ENCODE peak calls at places on chromosomes 4 and X, in eight cellular contexts. Q is body of pancreas, W is esophagus muscularis mucosa, R is coronary artery, I is thyroid gland, F is omental fat pad, V is AG09319, O is tibial nerve. Z is an unnamed sample.

GRCh38 chr4:30553721-30554120 is 166.4 kb upstream of the PCDH7 start:
- DNase-seq in Q (no peak), W (no peak), R (no peak), I (no peak), F (no peak), V (no peak), O (no peak), Z (no peak)

GRCh38 chr4:85084371-85085170 is 118.1 kb upstream of the WDFY3 start:
- DNase-seq in Q (peak; percentile 26), W (no peak), R (no peak), I (peak; percentile 6), F (no peak), V (peak; percentile 49), O (no peak), Z (peak; percentile 10)

GRCh38 chr4:79913581-79913980 is 159.4 kb downstream of the ANTXR2 start:
- DNase-seq in Q (no peak), W (no peak), R (no peak), I (no peak), F (no peak), V (no peak), O (no peak), Z (no peak)

GRCh38 chr4:76233967-76234678 is 17.4 kb upstream of the FAM47E start:
- DNase-seq in Q (no peak), W (no peak), R (no peak), I (peak; percentile 73), F (no peak), V (no peak), O (no peak), Z (no peak)

GRCh38 chr4:129950217-129950616 is 854.3 kb downstream of the C4orf33 start:
- DNase-seq in Q (no peak), W (no peak), R (no peak), I (no peak), F (no peak), V (no peak), O (no peak), Z (no peak)

GRCh38 chr4:118835896-118836762 is at the start of gene SEC24D:
- DNase-seq in Q (peak; percentile 89), W (peak; percentile 94), R (peak; percentile 91), I (peak; percentile 84), F (peak; percentile 53), V (peak; percentile 70), O (peak; percentile 71), Z (peak; percentile 96)

GRCh38 chrX:47446431-47446830 is 36.6 kb downstream of the ZNF41 start:
- DNase-seq in Q (no peak), W (no peak), R (no peak), I (no peak), F (no peak), V (no peak), O (no peak), Z (no peak)

GRCh38 chr4:7103599-7104365 is 35.9 kb upstream of the GRPEL1 start:
- DNase-seq in Q (peak; percentile 80), W (no peak), R (peak; percentile 91), I (peak; percentile 69), F (peak; percentile 50), V (no peak), O (peak; percentile 53), Z (peak; percentile 27)

GRCh38 chr4:123977623-123978022 is 581.0 kb downstream of the SPRY1 start:
- DNase-seq in Q (no peak), W (no peak), R (no peak), I (no peak), F (no peak), V (no peak), O (no peak), Z (no peak)

GRCh38 chrX:150753968-150754367 is 60.8 kb downstream of the MTMR1 start:
- DNase-seq in Q (no peak), W (no peak), R (no peak), I (no peak), F (no peak), V (no peak), O (no peak), Z (no peak)

GRCh38 chr4:100391913-100392312 is 125.9 kb downstream of the EMCN start:
- DNase-seq in Q (no peak), W (no peak), R (no peak), I (no peak), F (no peak), V (no peak), O (no peak), Z (no peak)

GRCh38 chr4:17544831-17545234 is 29.9 kb downstream of the CLRN2 start:
- DNase-seq in Q (no peak), W (no peak), R (no peak), I (no peak), F (no peak), V (no peak), O (no peak), Z (no peak)

GRCh38 chr4:48333587-48333986 is 7.7 kb upstream of the SLAIN2 start:
- DNase-seq in Q (no peak), W (no peak), R (no peak), I (no peak), F (no peak), V (no peak), O (no peak), Z (no peak)

GRCh38 chrX:116111934-116112595 is 58.5 kb upstream of the AGTR2 start:
- DNase-seq in Q (no peak), W (no peak), R (no peak), I (no peak), F (no peak), V (no peak), O (no peak), Z (no peak)

GRCh38 chrX:118356154-118356701 is 10.3 kb downstream of the WDR44 start:
- DNase-seq in Q (no peak), W (no peak), R (no peak), I (no peak), F (no peak), V (no peak), O (no peak), Z (no peak)

GRCh38 chr4:24763631-24764302 is 31.6 kb upstream of the SOD3 start:
- DNase-seq in Q (no peak), W (peak; percentile 80), R (no peak), I (peak; percentile 77), F (no peak), V (no peak), O (no peak), Z (no peak)

GRCh38 chrX:114619874-114620273 is 36.0 kb downstream of the HTR2C start:
- DNase-seq in Q (no peak), W (no peak), R (no peak), I (no peak), F (no peak), V (no peak), O (no peak), Z (peak; percentile 12)

GRCh38 chrX:115330498-115331138 is 41.1 kb downstream of the LUZP4 start:
- DNase-seq in Q (peak; percentile 23), W (no peak), R (no peak), I (peak; percentile 33), F (no peak), V (no peak), O (no peak), Z (peak; percentile 60)

GRCh38 chr4:75985116-75985515 is 5.6 kb downstream of the SDAD1 start:
- DNase-seq in Q (no peak), W (peak; percentile 68), R (no peak), I (no peak), F (no peak), V (peak; percentile 12), O (no peak), Z (no peak)

GRCh38 chrX:55336176-55336575 is 71.5 kb upstream of the PAGE3 start:
- DNase-seq in Q (no peak), W (no peak), R (no peak), I (no peak), F (no peak), V (no peak), O (no peak), Z (no peak)

GRCh38 chrX:130734713-130735112 is 168.3 kb downstream of the ENOX2 start:
- DNase-seq in Q (no peak), W (no peak), R (no peak), I (no peak), F (no peak), V (no peak), O (no peak), Z (no peak)

GRCh38 chrX:130741151-130741550 is 161.9 kb downstream of the ENOX2 start:
- DNase-seq in Q (no peak), W (no peak), R (no peak), I (no peak), F (no peak), V (no peak), O (no peak), Z (no peak)

GRCh38 chrX:130741584-130741983 is 161.4 kb downstream of the ENOX2 start:
- DNase-seq in Q (no peak), W (no peak), R (no peak), I (no peak), F (no peak), V (no peak), O (no peak), Z (no peak)

GRCh38 chrX:130738638-130739195 is 164.3 kb downstream of the ENOX2 start:
- DNase-seq in Q (no peak), W (no peak), R (no peak), I (no peak), F (no peak), V (no peak), O (no peak), Z (no peak)
- TF ChIP-seq CTCF in Q (no peak), W (no peak), R (no peak), I (no peak), F (no peak), V (no peak), O (no peak), Z (no peak)

DNA sequence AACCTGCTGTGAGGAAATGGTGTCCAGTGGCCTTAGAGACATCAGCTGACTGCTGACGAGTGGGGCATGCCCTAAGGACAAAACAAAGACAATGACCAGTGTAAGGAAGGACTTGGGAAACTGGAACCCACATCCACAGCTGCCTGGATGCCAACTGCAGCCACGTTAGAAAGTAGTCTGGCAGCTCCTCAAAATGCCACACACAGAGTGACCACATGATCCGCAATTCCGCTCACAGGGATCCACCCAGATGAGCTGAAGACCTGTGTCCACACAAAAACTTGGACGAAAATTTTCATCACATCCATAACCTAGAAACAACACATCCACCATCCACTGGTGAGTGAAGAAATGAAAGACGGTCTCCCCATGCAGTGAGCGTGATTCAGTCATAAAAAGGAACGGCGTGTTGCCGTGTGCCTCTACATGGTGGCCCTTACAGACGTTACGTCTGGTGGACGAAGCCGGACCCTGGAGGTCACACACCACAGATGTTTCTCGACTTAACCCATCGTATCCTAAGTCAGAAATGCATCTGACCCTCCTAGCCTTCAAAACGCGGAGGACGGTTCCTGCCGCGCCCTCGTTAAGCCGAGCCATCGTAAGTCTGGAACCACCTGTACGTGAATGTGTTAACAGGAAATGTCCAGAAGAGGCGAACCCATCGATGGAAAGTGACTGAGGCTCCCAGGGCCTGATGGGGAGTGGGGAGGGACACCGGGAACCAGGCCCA is 40.6 kb upstream of the MXD4 start:
- DNase-seq in Q (no peak), W (no peak), R (no peak), I (peak; percentile 23), F (no peak), V (no peak), O (no peak), Z (no peak)
- TF ChIP-seq CTCF in Q (no peak), W (no peak), R (no peak), I (no peak), F (no peak), V (no peak), O (no peak), Z (no peak)

GRCh38 chr4:189090174-189090814 is 850.4 kb upstream of the FRG1 start:
- DNase-seq in Q (no peak), W (no peak), R (no peak), I (peak; percentile 29), F (no peak), V (no peak), O (no peak), Z (no peak)
- TF ChIP-seq CTCF in Q (peak; percentile 8), W (no peak), R (no peak), I (peak; percentile 25), F (no peak), V (peak; percentile 44), O (no peak), Z (no peak)

GRCh38 chr4:33255507-33255906 is 2535.3 kb downstream of the PCDH7 start:
- DNase-seq in Q (no peak), W (no peak), R (no peak), I (no peak), F (no peak), V (no peak), O (no peak), Z (no peak)
- TF ChIP-seq CTCF in Q (no peak), W (no peak), R (no peak), I (no peak), F (no peak), V (no peak), O (no peak), Z (no peak)

Z was measured in GM13976.